ENCODE peak calls at places on chromosomes 16 and 17, in nine cellular contexts. J is amniotic epithelial cell; Y is lower leg skin; H is activated T-cell treated with anti-CD3 and anti-CD28 coated beads, Interleukin-2, amount 50 U/mL, for 72 hours; K is cardiac muscle cell; B is stimulated activated CD4-positive, alpha-beta T cell treated with anti-CD3 and anti-CD28 coated beads, Interleukin-4, amount 100 ng/mL, for 1 hour; U is EL; Z is PC-9; A is adipocyte. D is an unnamed sample.

GRCh38 chr16:50711862-50712567 is 18.6 kb downstream of the NOD2 start:
- DNase-seq in J (no peak), Y (peak), H (no peak), K (peak), B (no peak), U (no peak), Z (no peak), A (no peak), D (no peak)

GRCh38 chr17:66230918-66231543 is 1.8 kb upstream of the APOH start:
- DNase-seq in J (no peak), Y (no peak), H (no peak), K (no peak), B (no peak), U (no peak), Z (no peak), A (peak), D (no peak)

GRCh38 chr17:40458851-40459482 is 15.7 kb downstream of the IGFBP4 start:
- DNase-seq in J (peak), Y (no peak), H (no peak), K (no peak), B (no peak), U (no peak), Z (no peak), A (no peak), D (no peak)

GRCh38 chr16:24776486-24777220 is 47.2 kb downstream of the TNRC6A start:
- DNase-seq in J (peak), Y (no peak), H (no peak), K (peak), B (no peak), U (no peak), Z (no peak), A (no peak), D (no peak)

GRCh38 chr17:75689441-75689873 is 22.3 kb downstream of the SAP30BP start:
- DNase-seq in J (no peak), Y (no peak), H (peak), K (no peak), B (peak), U (peak), Z (peak), A (no peak), D (no peak)

GRCh38 chr17:1201132-1201702 is 21.4 kb upstream of the ABR start:
- DNase-seq in J (no peak), Y (no peak), H (peak), K (no peak), B (no peak), U (no peak), Z (no peak), A (no peak), D (peak)

GRCh38 chr17:81578038-81578441 is 25.9 kb upstream of the FAAP100 start:
- DNase-seq in J (peak), Y (no peak), H (no peak), K (peak), B (no peak), U (peak), Z (peak), A (peak), D (no peak)

GRCh38 chr16:70478912-70479341 is 24.5 kb downstream of the FCSK start:
- DNase-seq in J (no peak), Y (no peak), H (no peak), K (peak), B (no peak), U (no peak), Z (no peak), A (no peak), D (no peak)

GRCh38 chr16:85553436-85554113 is 59.5 kb upstream of the GSE1 start:
- DNase-seq in J (peak), Y (no peak), H (peak), K (peak), B (peak), U (peak), Z (peak), A (peak), D (no peak)

GRCh38 chr16:1183235-1183907 is 30.5 kb downstream of the CACNA1H start:
- DNase-seq in J (peak), Y (no peak), H (no peak), K (peak), B (no peak), U (peak), Z (peak), A (peak), D (no peak)

GRCh38 chr17:30571921-30572320 is 94.7 kb downstream of the GOSR1 start:
- DNase-seq in J (no peak), Y (no peak), H (no peak), K (no peak), B (no peak), U (no peak), Z (no peak), A (no peak), D (no peak)

GRCh38 chr17:35345445-35345925 is 27.9 kb downstream of the SLFN11 start:
- DNase-seq in J (no peak), Y (no peak), H (no peak), K (peak), B (no peak), U (no peak), Z (no peak), A (no peak), D (no peak)

GRCh38 chr17:47694818-47695663 is 1.1 kb downstream of the TBKBP1 start:
- DNase-seq in J (peak), Y (peak), H (peak), K (peak), B (peak), U (peak), Z (no peak), A (peak), D (no peak)

GRCh38 chr16:57531253-57531575 is 5.2 kb downstream of the CCDC102A start:
- DNase-seq in J (no peak), Y (peak), H (no peak), K (no peak), B (no peak), U (no peak), Z (no peak), A (no peak), D (no peak)